ENCODE peak calls at places on chromosome 16, in five cellular contexts. T is sigmoid colon, E is transverse colon, D is GM12878, N is stomach. C is an unnamed sample. For H3K36me3, the result is how much of the 10 kb centered on the place peaks cover.

GRCh38 chr16:89442990-89443726 is 47.2 kb downstream of the ANKRD11 start:
- DNase-seq in E (peak), N (peak), D (no peak), T (peak), C (no peak)

GRCh38 chr16:4307215-4308037 is 8.4 kb upstream of the GLIS2 start:
- DNase-seq in E (peak), D (peak), T (peak), N (peak), C (peak)

GRCh38 chr16:50213939-50214519 is 52.3 kb upstream of the ADCY7 start:
- DNase-seq in T (no peak), N (no peak), E (no peak), D (no peak), C (no peak)

GRCh38 chr16:85302848-85303353 is 190.6 kb upstream of the CIBAR2 start:
- DNase-seq in E (no peak), D (no peak), N (no peak), T (no peak), C (no peak)

GRCh38 chr16:85331685-85332084 is 219.4 kb upstream of the CIBAR2 start:
- DNase-seq in D (no peak), E (peak), N (peak), T (no peak), C (no peak)

GRCh38 chr16:4892356-4893102 is 44.4 kb downstream of the PPL start:
- DNase-seq in E (no peak), D (no peak), N (no peak), T (no peak), C (no peak)

GRCh38 chr16:57061084-57061905 is 31.1 kb upstream of the CPNE2 start:
- DNase-seq in T (peak), E (peak), N (peak), D (no peak), C (peak)

GRCh38 chr16:50662306-50662940 is 18.7 kb downstream of the SNX20 start:
- DNase-seq in D (no peak), E (no peak), T (no peak), N (no peak), C (no peak)

GRCh38 chr16:71408536-71408935 is 33.3 kb downstream of the TLE7 start:
- DNase-seq in N (no peak), T (peak), E (no peak), D (no peak), C (no peak)

GRCh38 chr16:80460004-80460403 is 80.8 kb upstream of the DYNLRB2 start:
- DNase-seq in E (no peak), N (no peak), T (no peak), D (no peak), C (no peak)

GRCh38 chr16:55426865-55427484 is 52.0 kb upstream of the MMP2 start:
- DNase-seq in D (no peak), T (no peak), N (no peak), E (no peak), C (no peak)

GRCh38 chr16:4936991-4937781 is at the start of gene PPL:
- DNase-seq in D (no peak), N (peak), E (peak), T (peak), C (peak)

GRCh38 chr16:24747425-24747824 is 18.0 kb downstream of the TNRC6A start:
- DNase-seq in E (no peak), T (no peak), D (no peak), N (no peak), C (no peak)

GRCh38 chr16:88886915-88887521 is 20.6 kb upstream of the PABPN1L start:
- DNase-seq in E (peak), D (no peak), N (peak), T (peak), C (peak)

GRCh38 chr16:3681206-3681605 is 26.7 kb downstream of the DNASE1 start:
- DNase-seq in D (no peak), N (no peak), E (no peak), T (no peak), C (no peak)

GRCh38 chr16:85029413-85029794 is 1.8 kb downstream of the KIAA0513 start:
- DNase-seq in T (peak), D (peak), N (no peak), E (peak), C (no peak)

GRCh38 chr16:24054649-24055560 is 201.2 kb upstream of the CACNG3 start:
- DNase-seq in T (no peak), D (no peak), N (no peak), E (no peak), C (no peak)

GRCh38 chr16:66087308-66087707 is 279.2 kb upstream of the CDH5 start:
- DNase-seq in N (no peak), D (no peak), E (no peak), T (no peak), C (no peak)

GRCh38 chr16:68382296-68382718 is 66.0 kb downstream of the SMPD3 start:
- DNase-seq in T (no peak), E (peak), D (no peak), N (peak), C (peak)

GRCh38 chr16:17258848-17259713 is 211.7 kb downstream of the XYLT1 start:
- DNase-seq in E (peak), N (no peak), T (no peak), D (peak), C (peak)

GRCh38 chr16:74607310-74607966 is 524 bp upstream of the GLG1 start:
- DNase-seq in N (no peak), D (no peak), E (no peak), T (no peak), C (no peak)

GRCh38 chr16:23801387-23801786 is 34.4 kb upstream of the PRKCB start:
- DNase-seq in T (peak), D (no peak), N (peak), E (peak), C (peak)

GRCh38 chr16:3952342-3953131 is 72.0 kb upstream of the CREBBP start:
- DNase-seq in N (no peak), E (peak), T (peak), D (no peak), C (no peak)

GRCh38 chr16:27726621-27727275 is 176.8 kb downstream of the KATNIP start:
- DNase-seq in D (no peak), T (no peak), N (no peak), E (no peak), C (no peak)

GRCh38 chr16:49021136-49021535 is 260.5 kb downstream of the CBLN1 start:
- DNase-seq in E (no peak), D (no peak), T (peak), N (no peak), C (no peak)

GRCh38 chr16:9047689-9048301 is 43.6 kb upstream of the HAPSTR1 start:
- DNase-seq in D (peak), T (peak), E (peak), N (peak), C (no peak)

GRCh38 chr16:23949630-23950290 is 114.0 kb downstream of the PRKCB start:
- DNase-seq in N (peak), E (peak), T (no peak), D (peak), C (peak)

GRCh38 chr16:80167657-80168056 is 373.1 kb upstream of the DYNLRB2 start:
- DNase-seq in E (no peak), D (no peak), T (no peak), N (no peak), C (no peak)

GRCh38 chr16:84406006-84406963 is 37.9 kb downstream of the ATP2C2 start:
- DNase-seq in D (no peak), T (no peak), N (no peak), E (no peak), C (no peak)

GRCh38 chr16:13036600-13036999 is 135.2 kb downstream of the SHISA9 start:
- DNase-seq in D (no peak), E (no peak), N (peak), T (no peak), C (no peak)

GRCh38 chr16:8565498-8565897 is 24.8 kb downstream of the TMEM114 start:
- DNase-seq in T (no peak), D (no peak), N (no peak), E (no peak), C (no peak)

GRCh38 chr16:4578961-4579530 is 22.9 kb downstream of the C16orf96 start:
- DNase-seq in N (no peak), E (no peak), T (no peak), D (no peak), C (no peak)

GRCh38 chr16:83994087-83994486 is 26.0 kb downstream of the NECAB2 start:
- DNase-seq in N (no peak), T (no peak), E (no peak), D (no peak), C (peak)

GRCh38 chr16:2973081-2973480 is 3.9 kb downstream of the PAQR4 start:
- DNase-seq in N (no peak), D (no peak), T (no peak), E (no peak), C (no peak)

GRCh38 chr16:69397821-69398521 is 12.2 kb upstream of the TERF2 start:
- DNase-seq in D (peak), N (no peak), T (no peak), E (no peak), C (no peak)

GRCh38 chr16:4141604-4142003 is 25.4 kb upstream of the ADCY9 start:
- DNase-seq in D (no peak), E (no peak), N (no peak), T (no peak), C (no peak)

DNA sequence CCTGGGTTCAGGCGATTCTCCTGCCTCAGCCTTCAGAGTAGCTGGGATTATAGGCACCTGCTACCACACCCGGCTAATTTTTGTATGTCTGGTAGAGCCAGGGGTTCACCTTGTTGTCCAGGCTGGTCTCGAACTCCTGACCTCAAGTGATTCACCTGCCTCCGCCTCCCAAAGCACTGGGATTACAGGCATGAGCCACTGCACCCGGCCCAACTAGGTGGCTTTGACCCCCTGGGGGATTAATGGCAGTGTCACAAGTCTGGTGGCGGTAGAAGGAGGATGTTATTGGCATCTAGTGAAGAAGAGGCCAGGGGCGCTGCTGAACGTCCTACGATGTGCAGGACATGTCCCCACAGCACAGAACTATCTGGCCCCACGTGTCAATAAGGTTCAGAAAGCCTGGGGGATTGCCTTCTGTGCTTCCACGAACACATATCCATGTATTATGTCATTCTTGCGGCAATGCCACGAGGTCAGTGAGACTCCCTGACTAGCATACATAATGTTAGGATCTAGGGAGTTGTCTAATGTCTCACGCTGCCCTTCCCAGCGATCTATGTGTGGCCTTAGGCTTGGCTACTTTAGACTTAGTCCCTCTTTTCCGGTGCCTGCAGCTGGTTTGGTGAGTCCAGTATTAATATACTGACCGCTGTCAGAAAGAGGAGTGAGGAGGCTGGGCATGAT is 75.8 kb downstream of the ABCC6 start:
- DNase-seq in E (no peak), N (no peak), D (no peak), T (no peak), C (no peak)
- TF ChIP-seq POLR2AphosphoS5 in E (no peak), N (no peak), D (no peak), T (no peak), C (no peak)

GRCh38 chr16:64481497-64481896 is 640.4 kb downstream of the CDH11 start:
- DNase-seq in T (no peak), E (no peak), D (no peak), N (no peak), C (no peak)
- TF ChIP-seq EP300 in T (no peak), E (no peak), D (no peak), N (no peak), C (no peak)

GRCh38 chr16:1393613-1394176 is 20.8 kb downstream of the UNKL start:
- DNase-seq in D (no peak), E (no peak), T (no peak), N (no peak), C (no peak)
- H3K36me3 ChIP-seq in D (under half), E (under half), T (under half), N (half or more), C (half or more)

GRCh38 chr16:11498683-11499082 is 88.0 kb downstream of the LITAF start:
- DNase-seq in E (no peak), D (no peak), T (no peak), N (no peak), C (no peak)

GRCh38 chr16:11497329-11497805 is 89.4 kb downstream of the LITAF start:
- DNase-seq in N (peak), E (peak), D (peak), T (peak), C (peak)

GRCh38 chr16:11495066-11495407 is 91.7 kb downstream of the LITAF start:
- DNase-seq in D (no peak), T (no peak), E (no peak), N (no peak), C (no peak)

GRCh38 chr16:11499295-11500089 is 87.2 kb downstream of the LITAF start:
- DNase-seq in T (no peak), D (no peak), N (peak), E (no peak), C (no peak)

GRCh38 chr16:11497851-11498289 is 88.8 kb downstream of the LITAF start:
- DNase-seq in N (no peak), D (no peak), T (no peak), E (no peak), C (no peak)
- TF ChIP-seq POLR2AphosphoS5 in N (no peak), D (no peak), T (no peak), E (no peak), C (no peak)

GRCh38 chr16:67252806-67253497 is 4.2 kb downstream of the SLC9A5 start:
- DNase-seq in D (no peak), E (no peak), T (peak), N (no peak), C (no peak)
- TF ChIP-seq EP300 in D (no peak), E (no peak), T (no peak), N (no peak), C (no peak)

GRCh38 chr16:87757841-87758426 is 7.9 kb downstream of the KLHDC4 start:
- DNase-seq in T (no peak), N (no peak), D (no peak), E (no peak), C (no peak)

DNA sequence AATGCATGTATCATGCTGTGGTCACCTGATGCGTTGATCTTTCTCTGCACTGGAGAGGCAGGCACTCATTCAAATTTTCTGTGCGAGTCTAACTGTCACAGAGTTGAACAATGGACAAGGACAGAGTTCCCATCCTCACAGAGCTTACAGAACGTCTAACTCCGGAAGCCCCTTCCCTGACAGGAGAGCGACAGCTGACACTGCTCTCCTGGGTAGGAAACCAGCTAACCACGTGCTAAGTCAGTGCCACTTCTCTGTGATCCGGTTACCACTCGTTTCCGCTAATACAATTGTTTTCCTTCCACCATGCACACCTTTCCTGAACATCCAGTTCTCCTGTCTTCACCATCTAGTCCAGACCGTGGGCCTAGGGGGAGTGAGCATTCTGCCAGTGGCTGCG is 11.3 kb downstream of the KLHDC4 start:
- DNase-seq in N (no peak), T (no peak), E (no peak), D (no peak), C (no peak)
- H3K36me3 ChIP-seq in N (half or more), T (under half), E (under half), D (under half), C (half or more)

GRCh38 chr16:82134884-82135283 is 35.1 kb downstream of the MPHOSPH6 start:
- DNase-seq in N (no peak), T (no peak), E (no peak), D (no peak), C (no peak)

GRCh38 chr16:82135844-82136243 is 34.2 kb downstream of the MPHOSPH6 start:
- DNase-seq in N (no peak), T (no peak), E (no peak), D (no peak), C (no peak)

GRCh38 chr16:82136956-82137818 is 32.8 kb downstream of the MPHOSPH6 start:
- DNase-seq in D (no peak), T (no peak), N (no peak), E (no peak), C (no peak)

GRCh38 chr16:82129881-82130280 is 40.1 kb downstream of the MPHOSPH6 start:
- DNase-seq in D (no peak), T (no peak), N (no peak), E (no peak), C (no peak)

DNA sequence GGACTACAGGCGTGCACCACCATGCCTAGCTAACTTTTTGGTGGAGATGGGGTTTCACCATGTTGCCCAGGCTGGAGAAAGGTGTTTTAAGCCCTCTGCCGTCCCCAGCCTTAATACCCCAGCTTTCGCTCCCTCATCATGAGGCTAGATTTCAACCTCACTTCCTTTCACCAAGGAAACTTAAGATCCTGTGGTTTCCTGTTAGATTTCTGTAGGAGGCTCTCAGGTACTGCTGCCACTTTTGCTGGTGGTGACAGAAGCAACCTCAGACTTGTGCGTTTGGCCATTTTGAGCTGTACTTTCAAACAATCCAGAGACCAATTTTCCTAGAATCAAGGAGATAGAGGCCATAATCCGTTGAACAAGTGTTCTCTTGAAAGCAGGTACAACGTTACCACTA is 36.2 kb downstream of the MPHOSPH6 start:
- DNase-seq in D (no peak), E (no peak), T (no peak), N (no peak), C (no peak)
- TF ChIP-seq POLR2AphosphoS5 in D (no peak), E (no peak), T (no peak), N (no peak), C (no peak)